ENCODE peak calls at places on chromosomes 4 and X, in four cellular contexts. One of them, this sample, is unnamed.

GRCh38 chrX:52585892-52586291 is 68.8 kb downstream of the SSX7 start:
- DNase-seq in OCI-LY7: no peak
- DNase-seq in GM23248: no peak
- DNase-seq in lower lobe of right lung: no peak
- DNase-seq in this sample: no peak

GRCh38 chr4:187504974-187505797 is 490.4 kb upstream of the ZFP42 start:
- DNase-seq in lower lobe of right lung: no peak
- DNase-seq in OCI-LY7: no peak
- DNase-seq in GM23248: no peak
- DNase-seq in this sample: no peak

GRCh38 chr4:24243641-24244040 is 340.7 kb downstream of the DHX15 start:
- DNase-seq in GM23248: no peak
- DNase-seq in lower lobe of right lung: no peak
- DNase-seq in OCI-LY7: no peak
- DNase-seq in this sample: no peak

GRCh38 chrX:29553542-29553941 is 661.8 kb upstream of the MAGEB2 start:
- DNase-seq in GM23248: no peak
- DNase-seq in lower lobe of right lung: no peak
- DNase-seq in OCI-LY7: no peak
- DNase-seq in this sample: no peak

GRCh38 chr4:10054571-10055041 is 33.3 kb upstream of the SLC2A9 start:
- DNase-seq in GM23248: peak; percentile 40
- DNase-seq in OCI-LY7: no peak
- DNase-seq in lower lobe of right lung: no peak
- DNase-seq in this sample: no peak

GRCh38 chrX:17802756-17803155 is 58.3 kb downstream of the RAI2 start:
- DNase-seq in OCI-LY7: no peak
- DNase-seq in lower lobe of right lung: no peak
- DNase-seq in GM23248: no peak
- DNase-seq in this sample: no peak

GRCh38 chr4:3851211-3851610 is 85.0 kb downstream of the ADRA2C start:
- DNase-seq in lower lobe of right lung: no peak
- DNase-seq in OCI-LY7: no peak
- DNase-seq in GM23248: peak; percentile 77
- DNase-seq in this sample: no peak

GRCh38 chr4:106614446-106614845 is 245.9 kb upstream of the GIMD1 start:
- DNase-seq in OCI-LY7: no peak
- DNase-seq in GM23248: peak; percentile 15
- DNase-seq in lower lobe of right lung: no peak
- DNase-seq in this sample: no peak

GRCh38 chr4:11133868-11134267 is 294.8 kb downstream of the HS3ST1 start:
- DNase-seq in OCI-LY7: no peak
- DNase-seq in GM23248: no peak
- DNase-seq in lower lobe of right lung: no peak
- DNase-seq in this sample: no peak

GRCh38 chrX:107712231-107713204 is 63.1 kb downstream of the TSC22D3 start:
- DNase-seq in lower lobe of right lung: no peak
- DNase-seq in GM23248: peak; percentile 67
- DNase-seq in OCI-LY7: no peak
- DNase-seq in this sample: peak; percentile 76

GRCh38 chr4:37826282-37827029 is at the start of gene PGM2:
- DNase-seq in GM23248: peak; percentile 87
- DNase-seq in lower lobe of right lung: peak; percentile 94
- DNase-seq in OCI-LY7: peak; percentile 92
- DNase-seq in this sample: peak; percentile 90

GRCh38 chr4:37827030-37827705 is 682 bp downstream of the PGM2 start:
- DNase-seq in lower lobe of right lung: no peak
- DNase-seq in OCI-LY7: peak; percentile 31
- DNase-seq in GM23248: peak; percentile 14
- DNase-seq in this sample: no peak

GRCh38 chr4:37828843-37829242 is 2.4 kb downstream of the PGM2 start:
- DNase-seq in OCI-LY7: no peak
- DNase-seq in GM23248: no peak
- DNase-seq in lower lobe of right lung: no peak
- DNase-seq in this sample: no peak

GRCh38 chr4:37825943-37826281 is 574 bp upstream of the PGM2 start:
- DNase-seq in GM23248: no peak
- DNase-seq in lower lobe of right lung: no peak
- DNase-seq in OCI-LY7: no peak
- DNase-seq in this sample: peak; percentile 33

DNA sequence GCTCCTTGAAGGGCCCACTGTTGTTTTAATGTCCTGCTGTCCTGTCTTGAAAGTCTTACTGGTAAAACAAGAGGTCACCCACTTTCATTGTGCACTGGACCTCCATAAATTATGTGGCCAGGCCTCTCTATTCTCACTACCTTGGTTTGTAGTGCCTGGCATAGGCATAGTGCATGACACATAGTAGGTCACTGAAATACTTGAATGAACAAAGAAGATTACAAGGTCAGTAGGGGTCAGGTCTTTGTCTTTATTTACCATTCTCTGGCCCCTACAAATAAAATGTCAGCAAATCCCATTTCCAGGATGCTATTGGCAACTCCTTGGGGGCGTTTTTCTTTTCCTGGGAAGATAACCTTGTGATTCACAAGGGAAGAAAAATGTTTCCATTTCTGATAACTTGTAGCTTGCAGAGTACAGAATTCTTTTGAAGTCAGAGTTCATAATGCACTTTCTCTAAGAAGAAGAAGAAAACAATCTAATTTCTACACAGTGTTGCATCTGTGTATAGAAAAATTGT is 1.4 kb downstream of the PGM2 start:
- DNase-seq in GM23248: no peak
- DNase-seq in OCI-LY7: no peak
- DNase-seq in lower lobe of right lung: no peak
- DNase-seq in this sample: no peak
- H3K4me3 ChIP-seq in GM23248: peak overlapping the region; percentile 86
- H3K4me3 ChIP-seq in OCI-LY7: peak overlapping the region; percentile 91
- H3K4me3 ChIP-seq in lower lobe of right lung: peak overlapping the region; percentile 90
- H3K4me3 ChIP-seq in this sample: no peak overlapping the region

GRCh38 chr4:165302658-165303057 is 24.8 kb upstream of the MSMO1 start:
- DNase-seq in GM23248: no peak
- DNase-seq in lower lobe of right lung: no peak
- DNase-seq in OCI-LY7: no peak
- DNase-seq in this sample: no peak

GRCh38 chr4:165312506-165312905 is 15.0 kb upstream of the MSMO1 start:
- DNase-seq in GM23248: peak; percentile 80
- DNase-seq in lower lobe of right lung: no peak
- DNase-seq in OCI-LY7: no peak
- DNase-seq in this sample: no peak

GRCh38 chr4:165308606-165309005 is 18.9 kb upstream of the MSMO1 start:
- DNase-seq in lower lobe of right lung: no peak
- DNase-seq in OCI-LY7: no peak
- DNase-seq in GM23248: peak; percentile 12
- DNase-seq in this sample: no peak

DNA sequence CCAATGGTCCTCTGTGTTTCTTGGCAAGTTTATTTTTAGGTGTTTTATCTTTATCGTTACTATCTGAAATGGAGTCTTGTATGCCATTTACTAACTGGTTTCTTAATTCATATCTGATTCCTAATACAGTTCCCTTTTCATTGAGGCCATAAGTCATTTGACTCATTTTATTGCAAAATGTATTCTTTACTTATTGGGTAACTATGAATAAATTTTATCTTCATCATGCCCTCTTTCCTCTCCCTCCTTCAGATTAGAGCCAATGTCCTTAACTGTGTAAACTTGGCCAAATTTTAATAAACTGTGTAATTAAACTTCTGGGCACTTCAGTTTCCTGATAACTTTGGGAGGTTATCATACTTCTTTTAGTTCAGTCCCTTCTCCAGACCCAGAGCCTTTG is 19.3 kb upstream of the MSMO1 start:
- DNase-seq in OCI-LY7: no peak
- DNase-seq in GM23248: peak; percentile 42
- DNase-seq in lower lobe of right lung: no peak
- DNase-seq in this sample: no peak
- H3K27ac ChIP-seq in OCI-LY7: no peak overlapping the region
- H3K27ac ChIP-seq in GM23248: no peak overlapping the region
- H3K27ac ChIP-seq in lower lobe of right lung: no peak overlapping the region
- H3K27ac ChIP-seq in this sample: no peak overlapping the region

GRCh38 chr4:108533876-108534275 is 86.5 kb upstream of the RPL34 start:
- DNase-seq in lower lobe of right lung: no peak
- DNase-seq in GM23248: no peak
- DNase-seq in OCI-LY7: no peak
- DNase-seq in this sample: no peak
- H3K4me1 ChIP-seq in lower lobe of right lung: peaks cover 16% of the 10 kb centered on the region
- H3K4me1 ChIP-seq in GM23248: no peaks in the 10 kb centered on the region
- H3K4me1 ChIP-seq in OCI-LY7: no peaks in the 10 kb centered on the region
- H3K4me1 ChIP-seq in this sample: peaks cover 56% of the 10 kb centered on the region

DNA sequence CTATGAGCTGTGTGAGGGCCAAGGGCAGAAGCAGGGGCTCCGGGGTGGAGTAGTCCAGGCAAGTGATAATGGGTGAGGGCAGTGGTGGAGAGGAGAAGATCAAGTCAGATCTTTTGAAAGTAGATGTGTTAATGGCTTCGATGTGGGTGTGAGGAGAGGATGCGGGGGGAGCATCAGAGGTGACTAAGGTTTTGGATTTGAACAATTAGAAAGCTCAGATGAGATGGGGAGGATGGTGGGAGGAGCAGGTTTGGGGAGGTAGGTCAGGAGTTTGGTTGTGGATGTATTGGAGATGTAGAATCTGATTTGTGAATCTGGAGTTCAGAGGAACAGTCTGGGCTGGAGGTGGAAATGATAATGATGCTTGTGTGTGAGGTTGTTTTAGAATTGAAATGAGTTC is 4.6 kb downstream of the FTSJ1 start:
- DNase-seq in GM23248: no peak
- DNase-seq in OCI-LY7: no peak
- DNase-seq in lower lobe of right lung: no peak
- DNase-seq in this sample: no peak
- H3K4me3 ChIP-seq in GM23248: no peak overlapping the region
- H3K4me3 ChIP-seq in OCI-LY7: no peak overlapping the region
- H3K4me3 ChIP-seq in lower lobe of right lung: no peak overlapping the region
- H3K4me3 ChIP-seq in this sample: no peak overlapping the region

DNA sequence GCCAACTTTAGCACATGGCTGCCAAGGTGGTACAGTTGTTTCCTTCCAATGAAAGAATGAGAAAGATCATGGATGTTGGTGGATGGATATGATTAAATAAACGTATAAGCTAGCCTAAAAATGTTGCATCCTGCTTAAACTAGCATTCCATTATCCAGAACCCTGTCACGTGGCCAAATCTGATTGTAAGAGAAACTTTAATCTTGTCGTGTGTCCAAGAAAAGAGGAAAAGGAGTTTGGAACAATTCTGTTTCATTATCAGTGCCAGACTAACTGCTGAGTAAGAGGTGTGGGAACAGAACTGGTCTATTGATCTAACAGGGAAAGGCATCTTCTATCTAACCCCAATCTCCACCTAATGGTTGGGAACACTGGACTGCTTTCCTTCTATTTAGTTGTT is 325.2 kb upstream of the BMP3 start:
- DNase-seq in lower lobe of right lung: no peak
- DNase-seq in OCI-LY7: no peak
- DNase-seq in GM23248: peak; percentile 2
- DNase-seq in this sample: no peak
- H3K27ac ChIP-seq in lower lobe of right lung: no peak overlapping the region
- H3K27ac ChIP-seq in OCI-LY7: no peak overlapping the region
- H3K27ac ChIP-seq in GM23248: no peak overlapping the region
- H3K27ac ChIP-seq in this sample: no peak overlapping the region

This sample was measured in CD4-positive, alpha-beta memory T cell.